ENCODE peak calls at places on chromosome 2, in six cellular contexts. I, P, E, F, O and R are unnamed samples.

GRCh38 chr2:66846887-66847286 is 412.0 kb downstream of the MEIS1 start:
- DNase-seq in I (no peak), P (no peak), E (no peak), F (no peak), O (no peak), R (no peak)

GRCh38 chr2:118014492-118014824 is 588 bp upstream of the CCDC93 start:
- DNase-seq in I (no peak), P (no peak), E (no peak), F (no peak), O (no peak), R (no peak)

GRCh38 chr2:8304821-8305766 is 376.8 kb upstream of the ID2 start:
- DNase-seq in I (no peak), P (no peak), E (peak; percentile 37), F (no peak), O (no peak), R (no peak)

GRCh38 chr2:46296216-46296839 is 879 bp upstream of the EPAS1 start:
- DNase-seq in I (no peak), P (no peak), E (no peak), F (peak; percentile 46), O (no peak), R (peak; percentile 72)

GRCh38 chr2:22450831-22451230 is 934.1 kb upstream of the KLHL29 start:
- DNase-seq in I (no peak), P (no peak), E (no peak), F (no peak), O (no peak), R (no peak)

GRCh38 chr2:9124231-9124651 is 82.4 kb upstream of the ASAP2 start:
- DNase-seq in I (no peak), P (no peak), E (no peak), F (no peak), O (no peak), R (no peak)

GRCh38 chr2:206561962-206562361 is 80.3 kb upstream of the FAM237A start:
- DNase-seq in I (no peak), P (no peak), E (no peak), F (no peak), O (no peak), R (no peak)

GRCh38 chr2:72993585-72994280 is 76.4 kb downstream of the EMX1 start:
- DNase-seq in I (peak; percentile 9), P (no peak), E (no peak), F (no peak), O (no peak), R (no peak)

GRCh38 chr2:13113016-13113415 is 396.3 kb downstream of the TRIB2 start:
- DNase-seq in I (no peak), P (no peak), E (no peak), F (no peak), O (no peak), R (no peak)

GRCh38 chr2:101251844-101252407 is 760 bp upstream of the CNOT11 start:
- DNase-seq in I (no peak), P (peak; percentile 60), E (no peak), F (peak; percentile 2), O (peak; percentile 58), R (no peak)

GRCh38 chr2:64852771-64853241 is 136.4 kb upstream of the SLC1A4 start:
- DNase-seq in I (no peak), P (no peak), E (no peak), F (no peak), O (no peak), R (no peak)

GRCh38 chr2:149562304-149562703 is 25.3 kb downstream of the MMADHC start:
- DNase-seq in I (peak; percentile 67), P (no peak), E (peak; percentile 88), F (peak; percentile 5), O (no peak), R (no peak)

GRCh38 chr2:86036790-86037138 is 68.9 kb downstream of the POLR1A start:
- DNase-seq in I (no peak), P (no peak), E (no peak), F (no peak), O (no peak), R (no peak)

GRCh38 chr2:86037795-86038192 is 67.9 kb downstream of the POLR1A start:
- DNase-seq in I (peak; percentile 30), P (peak; percentile 56), E (no peak), F (no peak), O (no peak), R (no peak)

GRCh38 chr2:86038291-86039081 is 67.2 kb downstream of the POLR1A start:
- DNase-seq in I (peak; percentile 82), P (peak; percentile 91), E (peak; percentile 69), F (peak; percentile 74), O (peak; percentile 93), R (no peak)

GRCh38 chr2:86035883-86036789 is 69.5 kb downstream of the POLR1A start:
- DNase-seq in I (peak; percentile 91), P (peak; percentile 88), E (peak; percentile 90), F (peak; percentile 83), O (peak; percentile 84), R (peak; percentile 61)

GRCh38 chr2:86037141-86037794 is 68.4 kb downstream of the POLR1A start:
- DNase-seq in I (peak; percentile 94), P (peak; percentile 63), E (peak; percentile 89), F (peak; percentile 94), O (no peak), R (peak; percentile 68)
- H3K4me3 ChIP-seq in I (no peak overlapping the region), P (peak overlapping the region; percentile 2), E (no peak overlapping the region), F (no peak overlapping the region), O (peak overlapping the region; percentile 48), R (no peak overlapping the region)

DNA sequence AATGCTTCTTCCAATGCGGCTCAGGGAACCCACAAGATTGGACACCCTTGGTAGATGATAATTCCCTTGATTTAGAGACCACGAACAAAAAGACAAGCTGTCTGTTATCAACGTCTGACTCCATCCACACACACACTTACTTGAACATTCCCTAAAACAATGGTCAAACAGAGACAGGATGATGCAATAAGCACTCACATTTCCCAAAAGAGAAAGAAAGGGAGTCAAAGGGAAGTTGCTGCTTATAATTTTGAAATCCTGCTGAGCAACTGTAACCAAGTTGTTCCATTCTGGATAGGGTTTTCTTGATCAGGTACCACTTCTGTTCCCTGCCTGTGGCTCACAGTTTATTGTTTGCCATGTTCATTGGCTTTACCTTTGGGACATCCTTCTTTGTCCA is 571.3 kb upstream of the CNTNAP5 start:
- DNase-seq in I (no peak), P (no peak), E (no peak), F (peak; percentile 87), O (no peak), R (no peak)
- H3K9me3 ChIP-seq in I (no peaks in the 10 kb centered on the region), P (no peaks in the 10 kb centered on the region), E (no peaks in the 10 kb centered on the region), F (no peaks in the 10 kb centered on the region), O (no peaks in the 10 kb centered on the region), R (no peaks in the 10 kb centered on the region)

DNA sequence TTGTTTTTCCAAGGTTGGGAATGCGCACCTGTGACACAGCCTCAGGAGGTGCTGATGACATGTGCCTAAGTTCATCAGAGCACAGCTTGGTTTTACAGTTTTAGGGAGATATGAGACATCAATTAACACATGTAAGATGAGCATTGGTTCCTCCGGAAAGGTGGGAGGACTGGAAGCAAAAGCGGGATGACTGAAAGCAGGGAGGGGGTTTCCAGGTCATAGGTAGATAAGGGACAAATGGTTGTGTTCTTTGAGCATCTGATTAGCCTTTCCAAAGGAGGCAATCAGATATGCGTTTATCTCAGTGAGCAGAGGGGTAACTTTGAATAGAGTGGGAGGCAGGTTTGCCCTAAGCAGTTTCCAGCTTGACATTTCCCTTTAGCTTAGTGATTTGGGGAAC is 26.3 kb downstream of the CAPG start:
- DNase-seq in I (no peak), P (no peak), E (no peak), F (no peak), O (no peak), R (no peak)
- H3K36me3 ChIP-seq in I (peaks cover 40% of the 10 kb centered on the region), P (no peaks in the 10 kb centered on the region), E (peaks cover 26% of the 10 kb centered on the region), F (peaks cover 7% of the 10 kb centered on the region), O (peaks cover 2% of the 10 kb centered on the region), R (peaks cover 18% of the 10 kb centered on the region)

DNA sequence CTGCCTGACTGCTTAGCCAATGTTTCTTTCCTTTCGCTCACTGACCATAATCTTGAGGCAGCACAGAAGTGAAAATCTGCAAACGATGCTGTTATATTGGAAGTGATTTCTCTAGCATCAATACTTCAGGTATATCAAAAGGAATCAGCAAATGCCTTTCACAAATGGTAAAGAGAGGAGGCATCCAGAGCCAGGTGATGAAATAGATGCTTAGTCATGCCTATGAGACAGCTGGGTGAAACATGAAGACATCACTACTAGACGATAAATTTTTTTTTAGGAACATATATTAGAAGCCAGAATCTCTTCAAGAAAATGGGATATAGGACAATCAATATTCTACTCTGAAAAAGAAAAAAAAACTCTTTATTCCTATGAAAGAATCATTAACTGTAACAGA is 249.2 kb upstream of the SLC39A10 start:
- DNase-seq in I (peak; percentile 66), P (no peak), E (peak; percentile 15), F (peak; percentile 27), O (no peak), R (no peak)
- H3K4me3 ChIP-seq in I (no peak overlapping the region), P (no peak overlapping the region), E (no peak overlapping the region), F (no peak overlapping the region), O (no peak overlapping the region), R (no peak overlapping the region)

GRCh38 chr2:210054696-210055095 is 52.3 kb downstream of the RPE start:
- DNase-seq in I (no peak), P (no peak), E (no peak), F (no peak), O (no peak), R (no peak)
- H3K9me3 ChIP-seq in I (no peaks in the 10 kb centered on the region), P (no peaks in the 10 kb centered on the region), E (peaks cover 6% of the 10 kb centered on the region), F (no peaks in the 10 kb centered on the region), O (no peaks in the 10 kb centered on the region), R (no peaks in the 10 kb centered on the region)

GRCh38 chr2:232085826-232086425 is 124.4 kb downstream of the DIS3L2 start:
- DNase-seq in I (peak; percentile 5), P (no peak), E (no peak), F (peak; percentile 28), O (no peak), R (peak; percentile 34)
- H3K36me3 ChIP-seq in I (peaks cover 4% of the 10 kb centered on the region), P (peaks cover 11% of the 10 kb centered on the region), E (peaks cover 5% of the 10 kb centered on the region), F (no peaks in the 10 kb centered on the region), O (no peaks in the 10 kb centered on the region), R (peaks cover 4% of the 10 kb centered on the region)

GRCh38 chr2:218192902-218193425 is 24.0 kb upstream of the ARPC2 start:
- DNase-seq in I (no peak), P (no peak), E (no peak), F (no peak), O (no peak), R (no peak)

GRCh38 chr2:218186876-218187649 is 20.3 kb upstream of the CXCR1 start:
- DNase-seq in I (no peak), P (no peak), E (no peak), F (no peak), O (no peak), R (no peak)

GRCh38 chr2:218186355-218186766 is 19.6 kb upstream of the CXCR1 start:
- DNase-seq in I (peak; percentile 83), P (peak; percentile 74), E (peak; percentile 72), F (peak; percentile 82), O (peak; percentile 73), R (peak; percentile 47)

DNA sequence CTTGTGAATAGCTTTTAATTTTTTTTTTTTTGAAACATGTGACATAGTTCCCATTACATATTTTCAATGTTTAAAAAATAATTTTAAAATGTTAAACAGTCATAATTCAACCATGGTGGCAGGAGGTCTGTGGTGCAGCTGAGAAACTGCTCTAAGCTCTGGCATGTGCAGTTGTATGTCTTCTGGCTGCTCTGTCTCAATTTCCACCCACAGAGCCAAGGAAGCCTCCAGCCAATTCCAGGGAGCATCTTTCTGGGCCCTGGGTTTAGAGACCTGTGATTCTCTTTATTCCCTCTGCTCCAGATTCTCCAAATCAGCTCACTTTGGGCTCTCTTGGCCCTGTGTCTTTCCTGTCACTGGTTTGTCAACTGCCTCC is 20.9 kb upstream of the CXCR1 start:
- DNase-seq in I (no peak), P (no peak), E (no peak), F (no peak), O (no peak), R (no peak)
- H3K4me3 ChIP-seq in I (no peak overlapping the region), P (no peak overlapping the region), E (no peak overlapping the region), F (no peak overlapping the region), O (no peak overlapping the region), R (no peak overlapping the region)